ENCODE peak calls at places on chromosomes 1 and 21, in four cellular contexts. One of them, this sample, is unnamed.
A peak's percentile ranks its signal among the peaks of the same experiment; 100 is the strongest.

GRCh38 chr1:231170875-231171274 is 9.0 kb downstream of the TRIM67 start:
- DNase-seq in GM12878: no peak
- DNase-seq in K562: no peak
- DNase-seq in HepG2: peak; percentile 18
- DNase-seq in this sample: no peak

GRCh38 chr1:54326577-54327385 is 79.4 kb downstream of the SSBP3 start:
- DNase-seq in GM12878: no peak
- DNase-seq in K562: no peak
- DNase-seq in HepG2: no peak
- DNase-seq in this sample: no peak

GRCh38 chr1:54318415-54318814 is 87.8 kb downstream of the SSBP3 start:
- DNase-seq in K562: no peak
- DNase-seq in HepG2: no peak
- DNase-seq in GM12878: no peak
- DNase-seq in this sample: no peak

GRCh38 chr1:23122796-23123195 is 45.9 kb downstream of the LUZP1 start:
- DNase-seq in GM12878: no peak
- DNase-seq in HepG2: no peak
- DNase-seq in K562: no peak
- DNase-seq in this sample: no peak

GRCh38 chr1:22896184-22896583 is 76.5 kb downstream of the LACTBL1 start:
- DNase-seq in HepG2: no peak
- DNase-seq in GM12878: no peak
- DNase-seq in K562: no peak
- DNase-seq in this sample: no peak

GRCh38 chr1:93631626-93632365 is 49.8 kb downstream of the BCAR3 start:
- DNase-seq in GM12878: no peak
- DNase-seq in HepG2: peak; percentile 52
- DNase-seq in K562: peak; percentile 15
- DNase-seq in this sample: no peak

GRCh38 chr1:27774654-27775053 is 1.6 kb downstream of the STX12 start:
- DNase-seq in HepG2: no peak
- DNase-seq in GM12878: no peak
- DNase-seq in K562: no peak
- DNase-seq in this sample: no peak

GRCh38 chr21:41235214-41235613 is 67.3 kb downstream of the BACE2 start:
- DNase-seq in K562: no peak
- DNase-seq in HepG2: no peak
- DNase-seq in GM12878: no peak
- DNase-seq in this sample: peak; percentile 38

GRCh38 chr1:101653482-101653946 is 343.2 kb downstream of the OLFM3 start:
- DNase-seq in HepG2: no peak
- DNase-seq in K562: no peak
- DNase-seq in GM12878: no peak
- DNase-seq in this sample: peak; percentile 39

GRCh38 chr1:14759843-14760242 is 161.4 kb downstream of the KAZN start:
- DNase-seq in GM12878: no peak
- DNase-seq in HepG2: no peak
- DNase-seq in K562: no peak
- DNase-seq in this sample: no peak

GRCh38 chr1:171245458-171246064 is 2.7 kb upstream of the FMO1 start:
- DNase-seq in GM12878: no peak
- DNase-seq in HepG2: peak; percentile 25
- DNase-seq in K562: peak; percentile 55
- DNase-seq in this sample: peak; percentile 34

GRCh38 chr1:91781371-91781825 is 104.6 kb downstream of the TGFBR3 start:
- DNase-seq in HepG2: no peak
- DNase-seq in K562: no peak
- DNase-seq in GM12878: no peak
- DNase-seq in this sample: peak; percentile 94

GRCh38 chr21:26199471-26199870 is 28.9 kb upstream of the APP start:
- DNase-seq in GM12878: no peak
- DNase-seq in HepG2: no peak
- DNase-seq in K562: no peak
- DNase-seq in this sample: no peak

GRCh38 chr1:95679262-95679661 is 445.3 kb downstream of the RWDD3 start:
- DNase-seq in GM12878: no peak
- DNase-seq in K562: no peak
- DNase-seq in HepG2: no peak
- DNase-seq in this sample: no peak

GRCh38 chr1:31944205-31945089 is 6.3 kb upstream of the PTP4A2 start:
- DNase-seq in GM12878: peak; percentile 75
- DNase-seq in K562: peak; percentile 94
- DNase-seq in HepG2: peak; percentile 46
- DNase-seq in this sample: peak; percentile 86

GRCh38 chr1:48619529-48619928 is 147.5 kb upstream of the SPATA6 start:
- DNase-seq in HepG2: no peak
- DNase-seq in GM12878: no peak
- DNase-seq in K562: no peak
- DNase-seq in this sample: no peak

GRCh38 chr1:17725084-17725718 is 29.9 kb upstream of the ACTL8 start:
- DNase-seq in K562: no peak
- DNase-seq in GM12878: no peak
- DNase-seq in HepG2: no peak
- DNase-seq in this sample: no peak

GRCh38 chr1:93716974-93717373 is 35.3 kb upstream of the BCAR3 start:
- DNase-seq in K562: no peak
- DNase-seq in GM12878: no peak
- DNase-seq in HepG2: no peak
- DNase-seq in this sample: no peak

DNA sequence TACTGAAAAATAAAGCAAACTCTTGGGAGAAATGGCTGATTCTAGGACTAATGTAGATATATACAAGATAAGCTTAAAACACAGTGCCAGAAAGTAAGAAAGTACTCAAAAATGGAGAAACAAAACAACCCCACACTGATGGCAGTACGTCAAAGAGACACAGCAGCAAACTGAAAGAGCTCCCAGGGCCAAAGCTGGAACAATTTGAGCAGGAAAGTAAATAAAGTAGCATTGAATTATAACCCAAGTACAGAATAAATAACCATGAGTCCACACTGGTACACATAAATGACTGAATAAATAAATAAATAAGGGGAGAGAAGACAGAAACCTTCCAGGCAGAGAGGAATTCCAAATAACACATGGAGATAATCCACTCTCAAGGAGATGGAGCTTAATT is 120.9 kb downstream of the GLUL start:
- DNase-seq in HepG2: no peak
- DNase-seq in GM12878: no peak
- DNase-seq in K562: no peak
- DNase-seq in this sample: no peak
- TF ChIP-seq MAX in HepG2: no peak
- TF ChIP-seq MAX in GM12878: no peak
- TF ChIP-seq MAX in K562: no peak
- TF ChIP-seq MAX in this sample: no peak

GRCh38 chr1:77757616-77758015 is 2.0 kb downstream of the USP33 start:
- DNase-seq in GM12878: no peak
- DNase-seq in HepG2: no peak
- DNase-seq in K562: no peak
- DNase-seq in this sample: no peak
- TF ChIP-seq MYC in GM12878: no peak
- TF ChIP-seq MYC in HepG2: no peak
- TF ChIP-seq MYC in K562: no peak
- TF ChIP-seq MYC in this sample: no peak

GRCh38 chr1:67479146-67479891 is 49.1 kb upstream of the SERBP1 start:
- DNase-seq in GM12878: no peak
- DNase-seq in HepG2: no peak
- DNase-seq in K562: peak; percentile 84
- DNase-seq in this sample: peak; percentile 60
- H2AFZ ChIP-seq in GM12878: no peak overlapping the region
- H2AFZ ChIP-seq in HepG2: no peak overlapping the region
- H2AFZ ChIP-seq in K562: peak overlapping the region; percentile 86
- H2AFZ ChIP-seq in this sample: no peak overlapping the region

DNA sequence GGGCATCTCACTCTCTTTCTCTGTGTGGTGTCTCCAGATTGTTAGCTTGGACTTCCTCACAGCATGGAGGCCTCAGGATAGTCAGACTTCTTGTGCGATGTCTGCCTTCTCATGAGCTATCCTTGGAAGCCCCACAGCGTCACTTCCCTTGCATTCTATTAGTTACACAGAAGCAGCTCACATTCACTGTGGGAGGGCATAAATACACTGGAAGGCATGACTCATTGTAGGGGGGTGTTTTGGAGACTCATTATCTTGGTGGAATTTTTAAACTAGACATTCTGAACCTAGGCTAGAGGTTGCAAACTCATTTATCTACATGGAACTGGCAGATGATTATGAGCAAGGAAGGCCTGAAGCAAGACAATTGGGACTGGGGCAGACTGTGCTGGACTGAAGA is 21.4 kb upstream of the FASLG start:
- DNase-seq in HepG2: peak; percentile 15
- DNase-seq in K562: peak; percentile 36
- DNase-seq in GM12878: no peak
- DNase-seq in this sample: no peak
- TF ChIP-seq MAX in HepG2: no peak
- TF ChIP-seq MAX in K562: no peak
- TF ChIP-seq MAX in GM12878: no peak
- TF ChIP-seq MAX in this sample: no peak

GRCh38 chr1:6082430-6082971 is 36.8 kb downstream of the KCNAB2 start:
- DNase-seq in GM12878: no peak
- DNase-seq in K562: peak; percentile 61
- DNase-seq in HepG2: peak; percentile 44
- DNase-seq in this sample: no peak
- TF ChIP-seq MYC in GM12878: no peak
- TF ChIP-seq MYC in K562: no peak
- TF ChIP-seq MYC in HepG2: no peak
- TF ChIP-seq MYC in this sample: no peak

GRCh38 chr1:147516157-147516917 is 25.0 kb upstream of the BCL9 start:
- DNase-seq in K562: no peak
- DNase-seq in GM12878: no peak
- DNase-seq in HepG2: no peak
- DNase-seq in this sample: no peak

GRCh38 chr1:147514233-147514632 is 27.1 kb upstream of the BCL9 start:
- DNase-seq in HepG2: no peak
- DNase-seq in K562: no peak
- DNase-seq in GM12878: no peak
- DNase-seq in this sample: no peak

GRCh38 chr1:147509786-147510360 is 31.4 kb upstream of the BCL9 start:
- DNase-seq in K562: no peak
- DNase-seq in HepG2: no peak
- DNase-seq in GM12878: no peak
- DNase-seq in this sample: no peak

GRCh38 chr1:147515046-147515869 is 26.0 kb upstream of the BCL9 start:
- DNase-seq in GM12878: no peak
- DNase-seq in HepG2: peak; percentile 87
- DNase-seq in K562: no peak
- DNase-seq in this sample: no peak
- H2AFZ ChIP-seq in GM12878: no peak overlapping the region
- H2AFZ ChIP-seq in HepG2: no peak overlapping the region
- H2AFZ ChIP-seq in K562: no peak overlapping the region
- H2AFZ ChIP-seq in this sample: no peak overlapping the region